ENCODE peak calls at places on chromosomes 11 and 22, in four cellular contexts. G is IMR-90, U is suprapubic skin, M is spleen. C is an unnamed sample.

GRCh38 chr11:117931971-117932370 is 2.8 kb upstream of the TMPRSS13 start:
- DNase-seq in G (no peak), U (no peak), M (peak), C (no peak)

GRCh38 chr11:96056581-96056980 is 132.7 kb upstream of the MTMR2 start:
- DNase-seq in G (no peak), U (no peak), M (no peak), C (no peak)

GRCh38 chr11:11279956-11280689 is 72.9 kb downstream of the CSNK2A3 start:
- DNase-seq in G (peak), U (no peak), M (peak), C (no peak)

GRCh38 chr11:61007383-61007970 is 36.0 kb downstream of the CD6 start:
- DNase-seq in G (no peak), U (no peak), M (no peak), C (no peak)

GRCh38 chr11:7512525-7513209 is 1.1 kb upstream of the PPFIBP2 start:
- DNase-seq in G (no peak), U (peak), M (peak), C (no peak)

GRCh38 chr11:2311456-2312201 is 9.8 kb downstream of the TSPAN32 start:
- DNase-seq in G (no peak), U (peak), M (peak), C (no peak)

GRCh38 chr11:78851883-78852586 is 277.4 kb upstream of the NARS2 start:
- DNase-seq in G (no peak), U (no peak), M (no peak), C (no peak)

GRCh38 chr11:100964400-100964799 is 165.2 kb downstream of the PGR start:
- DNase-seq in G (peak), U (no peak), M (no peak), C (no peak)

GRCh38 chr11:19349340-19350025 is 108.7 kb upstream of the E2F8 start:
- DNase-seq in G (no peak), U (no peak), M (no peak), C (no peak)

GRCh38 chr11:45810431-45811108 is 5.6 kb downstream of the SLC35C1 start:
- DNase-seq in G (no peak), U (peak), M (no peak), C (no peak)

GRCh38 chr11:133388975-133389568 is 143.2 kb downstream of the OPCML start:
- DNase-seq in G (no peak), U (no peak), M (no peak), C (no peak)

GRCh38 chr11:35907648-35908431 is 36.0 kb upstream of the LDLRAD3 start:
- DNase-seq in G (peak), U (no peak), M (no peak), C (no peak)

GRCh38 chr22:47157486-47158270 is 395.2 kb downstream of the TBC1D22A start:
- DNase-seq in G (no peak), U (no peak), M (no peak), C (no peak)

GRCh38 chr22:21446128-21446826 is 20.9 kb upstream of the TMEM191C start:
- DNase-seq in G (no peak), U (peak), M (peak), C (no peak)

GRCh38 chr11:34926101-34926830 is 9.8 kb downstream of the PDHX start:
- DNase-seq in G (peak), U (no peak), M (no peak), C (peak)

GRCh38 chr22:31530816-31531180 is 34.5 kb downstream of the SFI1 start:
- DNase-seq in G (no peak), U (no peak), M (no peak), C (no peak)

GRCh38 chr11:118180300-118180703 is 3.9 kb upstream of the SCN2B start:
- DNase-seq in G (no peak), U (no peak), M (no peak), C (no peak)

GRCh38 chr11:72066855-72067254 is 13.5 kb downstream of the NUMA1 start:
- DNase-seq in G (no peak), U (no peak), M (no peak), C (no peak)

GRCh38 chr11:8384199-8384821 is 120.6 kb upstream of the LMO1 start:
- DNase-seq in G (no peak), U (peak), M (peak), C (peak)

GRCh38 chr11:44607324-44607962 is 42.0 kb downstream of the CD82 start:
- DNase-seq in G (peak), U (no peak), M (no peak), C (peak)

GRCh38 chr22:44340271-44341239 is 27.8 kb upstream of the SHISAL1 start:
- DNase-seq in G (no peak), U (no peak), M (no peak), C (no peak)

GRCh38 chr22:46894851-46895640 is 132.6 kb downstream of the TBC1D22A start:
- DNase-seq in G (no peak), U (no peak), M (no peak), C (no peak)

GRCh38 chr22:37501176-37501609 is 15.0 kb upstream of the MFNG start:
- DNase-seq in G (no peak), U (no peak), M (no peak), C (no peak)

GRCh38 chr11:117574551-117574950 is 222.5 kb downstream of the DSCAML1 start:
- DNase-seq in G (no peak), U (no peak), M (no peak), C (no peak)

GRCh38 chr22:33654173-33654890 is 265.9 kb downstream of the LARGE1 start:
- DNase-seq in G (no peak), U (no peak), M (no peak), C (no peak)

GRCh38 chr11:60500276-60500935 is 7.8 kb downstream of the MS4A12 start:
- DNase-seq in G (no peak), U (no peak), M (no peak), C (no peak)

GRCh38 chr22:44701824-44702478 is at the start of gene PRR5:
- DNase-seq in G (peak), U (peak), M (peak), C (peak)

GRCh38 chr11:109425554-109425953 is 3.6 kb downstream of the C11orf87 start:
- DNase-seq in G (no peak), U (no peak), M (no peak), C (no peak)

GRCh38 chr11:120183701-120184141 is 27.1 kb upstream of the OAF start:
- DNase-seq in G (no peak), U (peak), M (peak), C (no peak)

GRCh38 chr22:27975381-27976013 is 56.4 kb upstream of the PITPNB start:
- DNase-seq in G (peak), U (peak), M (no peak), C (no peak)

GRCh38 chr11:48020092-48020755 is 39.9 kb downstream of the PTPRJ start:
- DNase-seq in G (no peak), U (no peak), M (peak), C (peak)

GRCh38 chr11:2574553-2575535 is 125.0 kb downstream of the KCNQ1OT1 start:
- DNase-seq in G (no peak), U (peak), M (peak), C (no peak)

GRCh38 chr11:65382804-65383368 is 440 bp upstream of the SLC25A45 start:
- DNase-seq in G (no peak), U (no peak), M (peak), C (no peak)

GRCh38 chr11:131855320-131855719 is 484.9 kb downstream of the NTM start:
- DNase-seq in G (no peak), U (no peak), M (no peak), C (no peak)

GRCh38 chr11:18014876-18015275 is 2.0 kb upstream of the SERGEF start:
- DNase-seq in G (no peak), U (no peak), M (no peak), C (no peak)

GRCh38 chr11:18011633-18012313 is 1.1 kb downstream of the SERGEF start:
- DNase-seq in G (no peak), U (no peak), M (peak), C (no peak)

GRCh38 chr11:18012314-18012905 is 437 bp downstream of the SERGEF start:
- DNase-seq in G (peak), U (no peak), M (no peak), C (peak)

GRCh38 chr11:18013790-18014507 is 1.1 kb upstream of the SERGEF start:
- DNase-seq in G (no peak), U (no peak), M (no peak), C (no peak)

GRCh38 chr11:18012906-18013781 is at the start of gene SERGEF:
- DNase-seq in G (peak), U (peak), M (peak), C (peak)
- TF ChIP-seq POLR2A in G (no peak), U (no peak), M (no peak), C (peak)

GRCh38 chr22:30290679-30291333 is 1.5 kb upstream of the CASTOR1 start:
- DNase-seq in G (peak), U (peak), M (peak), C (peak)
- TF ChIP-seq POLR2A in G (no peak), U (no peak), M (no peak), C (no peak)

DNA sequence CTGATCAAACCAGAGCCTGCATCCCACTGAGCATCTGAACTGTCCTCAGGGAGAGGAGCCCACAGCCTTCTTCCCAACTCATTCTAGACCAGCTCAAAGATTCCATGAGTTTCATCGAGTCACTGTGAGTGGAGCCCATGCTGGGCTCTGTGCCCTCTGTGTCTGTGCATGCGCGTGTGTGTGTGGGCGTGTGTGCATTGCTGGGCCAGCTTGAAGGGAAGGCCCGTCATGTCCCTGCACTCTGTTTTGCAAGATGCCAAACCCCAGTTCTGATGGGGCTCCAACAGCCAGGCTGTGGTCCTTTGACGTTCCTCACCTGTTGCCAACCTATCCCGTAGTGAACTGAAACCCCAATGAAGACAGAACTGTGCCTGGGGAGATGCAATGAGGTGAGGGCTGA is 7.1 kb downstream of the MPEG1 start:
- DNase-seq in G (no peak), U (no peak), M (no peak), C (no peak)
- TF ChIP-seq POLR2A in G (no peak), U (no peak), M (no peak), C (no peak)

DNA sequence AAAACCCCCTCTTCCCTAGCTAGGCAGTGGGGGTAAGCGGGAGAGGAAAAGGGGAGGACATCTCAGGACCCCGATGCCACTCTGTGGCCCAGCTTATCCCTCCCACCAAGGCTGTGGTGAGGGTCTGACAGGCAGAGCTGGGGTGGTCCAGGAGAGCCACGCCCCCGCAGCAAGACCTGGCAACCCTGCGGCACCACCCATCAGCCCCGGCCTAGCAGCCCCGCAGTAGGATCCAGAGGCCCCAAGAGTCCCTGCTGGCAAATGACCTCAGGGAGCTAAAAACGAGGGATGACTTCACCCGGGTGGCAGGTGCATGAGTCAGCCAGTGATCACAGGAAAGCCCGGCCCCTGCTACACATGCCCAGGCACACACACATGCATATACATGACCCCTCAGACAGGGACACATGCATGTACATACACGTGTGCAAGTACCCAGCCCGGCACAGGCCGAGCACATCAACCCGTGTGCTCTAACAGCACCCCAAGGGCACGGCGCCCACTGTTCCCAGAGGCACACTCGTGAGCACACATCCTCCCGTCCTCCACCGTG is 32.3 kb downstream of the ARVCF start:
- DNase-seq in G (peak), U (no peak), M (peak), C (peak)
- TF ChIP-seq POLR2A in G (no peak), U (no peak), M (no peak), C (no peak)

DNA sequence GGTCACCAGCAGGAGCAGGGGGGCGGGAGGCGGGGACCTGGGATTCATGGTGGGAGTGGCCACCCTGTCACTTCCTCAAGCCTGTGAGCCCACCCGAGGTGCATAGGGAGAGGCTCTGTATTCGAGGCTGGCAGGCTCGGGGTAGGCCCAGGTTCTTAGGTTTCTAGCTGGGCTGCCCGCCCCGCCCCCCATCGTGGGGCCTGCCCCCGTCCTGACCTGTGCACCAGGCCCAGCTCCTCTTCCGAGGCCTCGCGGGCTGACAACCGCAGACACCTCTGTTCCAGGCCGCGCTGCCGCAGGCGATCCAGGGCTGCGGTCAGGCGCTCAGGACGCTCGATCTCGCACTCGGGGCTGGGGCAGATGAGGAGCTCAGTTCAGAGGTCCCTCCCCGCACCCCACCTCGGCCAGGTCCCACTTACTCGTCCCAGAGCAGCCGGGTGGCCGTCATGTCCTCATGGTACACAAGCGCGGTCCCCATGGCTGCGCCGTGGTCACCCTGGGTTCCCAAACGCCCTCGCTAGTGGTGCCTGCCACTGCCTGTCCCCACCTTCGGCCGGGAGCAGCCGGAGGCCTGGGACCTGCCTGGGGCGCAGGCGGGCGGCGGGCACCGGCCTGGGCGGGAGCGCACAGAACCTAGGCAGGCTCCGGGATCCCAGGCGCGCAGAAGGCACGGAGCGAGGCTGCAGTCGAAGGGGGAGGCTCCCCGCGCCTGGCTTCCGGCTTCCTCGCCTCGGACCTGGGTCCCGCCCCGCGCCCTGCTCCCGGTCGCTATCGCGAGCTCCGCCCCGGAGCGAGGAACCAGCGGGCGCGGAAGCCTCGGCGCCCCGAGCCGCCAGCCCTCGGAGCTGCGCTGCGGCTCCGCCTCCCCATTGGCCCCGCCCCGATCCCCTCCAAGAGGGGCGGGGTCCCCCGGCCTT is at the start of gene HDAC10:
- DNase-seq in G (peak), U (no peak), M (peak), C (peak)
- TF ChIP-seq POLR2A in G (no peak), U (no peak), M (no peak), C (peak)

DNA sequence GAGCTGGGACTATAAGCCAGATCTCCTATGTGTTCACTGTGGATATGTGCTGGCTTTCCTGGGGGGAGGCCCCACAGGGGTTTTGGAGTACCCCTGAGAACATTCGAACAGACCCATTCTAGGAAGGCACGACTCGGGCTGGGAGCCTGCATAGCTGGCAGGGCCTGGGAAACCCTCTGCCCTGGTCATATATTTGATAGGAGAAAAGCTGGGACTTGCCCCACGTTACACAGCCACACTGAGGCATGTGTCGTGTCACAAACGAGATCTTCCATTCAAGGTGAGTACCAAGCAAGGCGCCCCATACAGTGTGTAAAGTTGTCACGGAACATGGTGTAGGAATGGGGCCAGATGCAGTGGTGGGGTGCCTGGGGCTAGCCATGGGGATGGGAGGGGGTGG is 11.2 kb downstream of the MYO7A start:
- DNase-seq in G (no peak), U (no peak), M (no peak), C (no peak)
- TF ChIP-seq POLR2A in G (no peak), U (no peak), M (no peak), C (no peak)

GRCh38 chr22:40950888-40951794 is at the start of gene RBX1:
- DNase-seq in G (peak), U (peak), M (peak), C (peak)

GRCh38 chr22:40954095-40954494 is 2.9 kb downstream of the RBX1 start:
- DNase-seq in G (no peak), U (no peak), M (no peak), C (peak)

GRCh38 chr22:40953446-40953845 is 2.3 kb downstream of the RBX1 start:
- DNase-seq in G (no peak), U (no peak), M (no peak), C (peak)

GRCh38 chr22:40955516-40955915 is 4.3 kb downstream of the RBX1 start:
- DNase-seq in G (peak), U (no peak), M (no peak), C (peak)

GRCh38 chr22:40951795-40952602 is 821 bp downstream of the RBX1 start:
- DNase-seq in G (peak), U (no peak), M (no peak), C (peak)
- TF ChIP-seq POLR2A in G (no peak), U (no peak), M (no peak), C (peak)

GRCh38 chr11:68216171-68216938 is 3.3 kb upstream of the KMT5B start:
- DNase-seq in G (no peak), U (peak), M (no peak), C (no peak)
- TF ChIP-seq POLR2A in G (no peak), U (no peak), M (no peak), C (no peak)

DNA sequence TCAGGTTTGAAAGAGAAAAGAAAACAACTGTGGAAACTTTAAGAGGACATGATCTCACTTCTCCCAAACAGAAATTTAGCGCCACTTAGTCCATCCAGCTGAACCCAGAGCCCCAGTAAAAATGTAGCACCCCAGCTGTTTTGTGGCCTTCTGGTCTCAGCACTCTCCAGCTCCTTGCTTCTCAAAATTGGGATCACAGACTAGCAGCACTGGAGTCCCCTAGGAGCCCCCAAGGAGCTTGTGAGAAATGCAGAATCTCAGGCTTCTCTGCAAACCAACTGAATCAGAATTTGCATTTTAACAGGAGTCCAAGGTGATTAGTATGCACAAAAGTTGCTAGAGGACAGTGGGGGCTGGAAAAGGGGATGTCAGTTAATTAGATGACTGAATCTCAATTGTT is 89.8 kb upstream of the FIBIN start:
- DNase-seq in G (no peak), U (no peak), M (no peak), C (no peak)
- TF ChIP-seq POLR2A in G (no peak), U (no peak), M (no peak), C (no peak)